ENCODE peak calls at places on chromosomes 13 and 19, in five cellular contexts. One of them, this sample, is unnamed.
A peak's percentile ranks its signal among the peaks of the same experiment; 100 is the strongest.

GRCh38 chr13:103539265-103539664 is 473.0 kb upstream of the SLC10A2 start:
- DNase-seq in bronchial epithelial cell: no peak
- DNase-seq in Peyer's patch: no peak
- DNase-seq in neural crest cell: peak; percentile 9
- DNase-seq in EL: no peak
- DNase-seq in this sample: no peak

GRCh38 chr13:31896427-31896826 is 135.1 kb upstream of the FRY start:
- DNase-seq in bronchial epithelial cell: no peak
- DNase-seq in Peyer's patch: no peak
- DNase-seq in neural crest cell: no peak
- DNase-seq in EL: peak; percentile 76
- DNase-seq in this sample: no peak

GRCh38 chr13:19052180-19052579 is 129.4 kb downstream of the TUBA3C start:
- DNase-seq in bronchial epithelial cell: no peak
- DNase-seq in Peyer's patch: no peak
- DNase-seq in neural crest cell: no peak
- DNase-seq in EL: no peak
- DNase-seq in this sample: no peak

GRCh38 chr19:5466814-5467291 is 11.6 kb downstream of the ZNRF4 start:
- DNase-seq in bronchial epithelial cell: peak; percentile 30
- DNase-seq in Peyer's patch: no peak
- DNase-seq in neural crest cell: no peak
- DNase-seq in EL: no peak
- DNase-seq in this sample: peak; percentile 72

GRCh38 chr13:111372651-111373425 is 52.4 kb downstream of the TEX29 start:
- DNase-seq in bronchial epithelial cell: no peak
- DNase-seq in Peyer's patch: no peak
- DNase-seq in neural crest cell: no peak
- DNase-seq in EL: no peak
- DNase-seq in this sample: no peak

GRCh38 chr19:939439-939838 is 13.6 kb downstream of the ARID3A start:
- DNase-seq in bronchial epithelial cell: no peak
- DNase-seq in Peyer's patch: no peak
- DNase-seq in neural crest cell: no peak
- DNase-seq in EL: no peak
- DNase-seq in this sample: no peak

GRCh38 chr13:63337921-63338320 is 1922.3 kb upstream of the PCDH20 start:
- DNase-seq in bronchial epithelial cell: no peak
- DNase-seq in Peyer's patch: no peak
- DNase-seq in neural crest cell: no peak
- DNase-seq in EL: no peak
- DNase-seq in this sample: no peak

GRCh38 chr13:44459674-44460073 is 86.0 kb downstream of the SERP2 start:
- DNase-seq in bronchial epithelial cell: no peak
- DNase-seq in Peyer's patch: no peak
- DNase-seq in neural crest cell: no peak
- DNase-seq in EL: no peak
- DNase-seq in this sample: no peak

GRCh38 chr19:6465006-6465405 is 935 bp downstream of the CRB3 start:
- DNase-seq in bronchial epithelial cell: no peak
- DNase-seq in Peyer's patch: no peak
- DNase-seq in neural crest cell: no peak
- DNase-seq in EL: no peak
- DNase-seq in this sample: no peak

GRCh38 chr13:48236528-48237353 is 3.7 kb downstream of the ITM2B start:
- DNase-seq in bronchial epithelial cell: peak; percentile 47
- DNase-seq in Peyer's patch: no peak
- DNase-seq in neural crest cell: no peak
- DNase-seq in EL: no peak
- DNase-seq in this sample: no peak

GRCh38 chr13:72884111-72884510 is 102.2 kb downstream of the PIBF1 start:
- DNase-seq in bronchial epithelial cell: no peak
- DNase-seq in Peyer's patch: no peak
- DNase-seq in neural crest cell: no peak
- DNase-seq in EL: no peak
- DNase-seq in this sample: no peak

GRCh38 chr19:43704002-43704705 is 11.7 kb upstream of the IRGC start:
- DNase-seq in bronchial epithelial cell: no peak
- DNase-seq in Peyer's patch: peak; percentile 63
- DNase-seq in neural crest cell: no peak
- DNase-seq in EL: no peak
- DNase-seq in this sample: no peak

GRCh38 chr13:106122234-106122633 is 413.2 kb downstream of the EFNB2 start:
- DNase-seq in bronchial epithelial cell: no peak
- DNase-seq in Peyer's patch: no peak
- DNase-seq in neural crest cell: no peak
- DNase-seq in EL: no peak
- DNase-seq in this sample: no peak

GRCh38 chr19:54551293-54551692 is 22.3 kb upstream of the LILRA2 start:
- DNase-seq in bronchial epithelial cell: no peak
- DNase-seq in Peyer's patch: no peak
- DNase-seq in neural crest cell: no peak
- DNase-seq in EL: no peak
- DNase-seq in this sample: no peak

GRCh38 chr13:78603240-78603947 is at the start of gene POU4F1:
- DNase-seq in bronchial epithelial cell: peak; percentile 29
- DNase-seq in Peyer's patch: peak; percentile 72
- DNase-seq in neural crest cell: no peak
- DNase-seq in EL: peak; percentile 21
- DNase-seq in this sample: no peak